ENCODE peak calls at places on chromosomes 2 and 18, in five cellular contexts. S is stimulated activated CD4-positive, alpha-beta T cell treated with anti-CD3 and anti-CD28 coated beads, Interleukin-2, amount 100 ng/mL, for 48 hours; C is NCI-H146; B is ovary; N is right lobe of liver. E is an unnamed sample.

GRCh38 chr18:58106674-58107058 is 62.6 kb downstream of the NEDD4L start:
- DNase-seq in C (no peak), S (no peak), B (no peak), N (no peak), E (no peak)

GRCh38 chr18:8153887-8154583 is 455.2 kb upstream of the RAB12 start:
- DNase-seq in S (no peak), C (no peak), N (no peak), B (no peak), E (no peak)

GRCh38 chr2:49240608-49241007 is 86.3 kb upstream of the FSHR start:
- DNase-seq in B (no peak), C (no peak), N (no peak), S (no peak), E (no peak)

GRCh38 chr2:42929985-42930581 is 137.7 kb upstream of the HAAO start:
- DNase-seq in S (no peak), B (no peak), N (peak), C (peak), E (peak)

GRCh38 chr18:74604774-74605173 is 7.1 kb downstream of the ZNF407 start:
- DNase-seq in S (no peak), N (no peak), B (no peak), C (no peak), E (no peak)

GRCh38 chr2:201882353-201883095 is 76.2 kb downstream of the CDK15 start:
- DNase-seq in C (no peak), B (no peak), S (no peak), N (no peak), E (peak)

GRCh38 chr2:176161817-176162626 is 4.9 kb downstream of the HOXD3 start:
- DNase-seq in C (no peak), B (no peak), S (no peak), N (no peak), E (no peak)

GRCh38 chr2:238927746-238928519 is 80.0 kb downstream of the TWIST2 start:
- DNase-seq in S (no peak), B (peak), C (no peak), N (peak), E (no peak)

GRCh38 chr18:5294618-5295230 is 802 bp downstream of the ZBTB14 start:
- DNase-seq in C (peak), N (peak), S (peak), B (peak), E (peak)

GRCh38 chr18:78900938-78901909 is 78.4 kb upstream of the SALL3 start:
- DNase-seq in C (no peak), B (no peak), N (no peak), S (no peak), E (no peak)

GRCh38 chr2:220847006-220847405 is 725.1 kb downstream of the EPHA4 start:
- DNase-seq in C (no peak), B (no peak), N (no peak), S (no peak), E (no peak)

GRCh38 chr2:69975136-69975852 is 13.9 kb upstream of the ASPRV1 start:
- DNase-seq in N (no peak), C (no peak), B (no peak), S (no peak), E (no peak)

GRCh38 chr2:67825476-67825875 is 237.3 kb downstream of the C1D start:
- DNase-seq in C (no peak), N (no peak), S (no peak), B (no peak), E (no peak)

GRCh38 chr2:109364212-109364611 is 235.2 kb downstream of the SH3RF3 start:
- DNase-seq in B (no peak), N (no peak), C (no peak), S (no peak), E (no peak)

GRCh38 chr2:9993490-9994165 is 42.1 kb downstream of the GRHL1 start:
- DNase-seq in N (no peak), C (no peak), S (no peak), B (no peak), E (no peak)

GRCh38 chr18:9898792-9899549 is 13.2 kb downstream of the TXNDC2 start:
- DNase-seq in S (no peak), N (no peak), C (no peak), B (no peak), E (no peak)

GRCh38 chr2:109066917-109067828 is 61.8 kb upstream of the SH3RF3 start:
- DNase-seq in B (no peak), S (no peak), N (no peak), C (no peak), E (no peak)

GRCh38 chr2:40318931-40319330 is 133.0 kb downstream of the SLC8A1 start:
- DNase-seq in S (no peak), N (no peak), B (no peak), C (no peak), E (no peak)

GRCh38 chr2:219209818-219210571 is 3.4 kb downstream of the ZFAND2B start:
- DNase-seq in N (peak), B (no peak), S (no peak), C (no peak), E (no peak)

GRCh38 chr2:7061921-7062320 is 144.7 kb downstream of the RNF144A start:
- DNase-seq in S (no peak), C (no peak), N (no peak), B (no peak), E (no peak)

GRCh38 chr2:88099798-88100488 is 27.9 kb downstream of the FABP1 start:
- DNase-seq in N (no peak), C (peak), B (no peak), S (no peak), E (no peak)

GRCh38 chr2:236941551-236941950 is 144.1 kb upstream of the COPS8 start:
- DNase-seq in S (no peak), N (no peak), C (no peak), B (no peak), E (no peak)

GRCh38 chr18:13415736-13416135 is 197.2 kb downstream of the LDLRAD4 start:
- DNase-seq in S (no peak), N (no peak), C (no peak), B (no peak), E (no peak)

GRCh38 chr2:96117701-96118588 is 1.6 kb upstream of the ADRA2B start:
- DNase-seq in S (no peak), C (peak), B (no peak), N (no peak), E (peak)

GRCh38 chr2:10231551-10232085 is 71.1 kb upstream of the HPCAL1 start:
- DNase-seq in N (peak), B (no peak), C (no peak), S (no peak), E (no peak)

GRCh38 chr2:137764638-137765037 is 199.6 kb upstream of the HNMT start:
- DNase-seq in S (no peak), B (no peak), N (no peak), C (no peak), E (no peak)